ENCODE peak calls at places on chromosomes 11 and 22, in four cellular contexts. K, L, E and Y are unnamed samples.

GRCh38 chr11:72223615-72224586 is 666 bp upstream of the INPPL1 start:
- DNase-seq in K (peak; percentile 56), L (no peak), E (peak; percentile 55), Y (peak; percentile 80)

GRCh38 chr11:86041975-86042378 is 26.9 kb downstream of the PICALM start:
- DNase-seq in K (peak; percentile 94), L (peak; percentile 45), E (peak; percentile 48), Y (no peak)

GRCh38 chr11:99383628-99384300 is 363.0 kb downstream of the CNTN5 start:
- DNase-seq in K (no peak), L (no peak), E (no peak), Y (no peak)

GRCh38 chr11:35307221-35307621 is 112.1 kb downstream of the SLC1A2 start:
- DNase-seq in K (no peak), L (no peak), E (no peak), Y (no peak)

GRCh38 chr22:35589071-35589735 is 27.9 kb downstream of the MB start:
- DNase-seq in K (peak; percentile 77), L (no peak), E (no peak), Y (no peak)

GRCh38 chr11:6505577-6506240 is 8.6 kb downstream of the DNHD1 start:
- DNase-seq in K (peak; percentile 75), L (no peak), E (peak; percentile 9), Y (no peak)

GRCh38 chr11:33915521-33915920 is 23.6 kb upstream of the LMO2 start:
- DNase-seq in K (no peak), L (no peak), E (no peak), Y (no peak)

GRCh38 chr11:58730507-58731089 is 1.1 kb downstream of the GLYAT start:
- DNase-seq in K (no peak), L (no peak), E (no peak), Y (no peak)

GRCh38 chr11:75801362-75802021 is 13.5 kb upstream of the UVRAG start:
- DNase-seq in K (no peak), L (no peak), E (no peak), Y (no peak)

GRCh38 chr11:121354192-121354591 is 61.6 kb downstream of the SC5D start:
- DNase-seq in K (no peak), L (no peak), E (no peak), Y (no peak)

GRCh38 chr11:97722065-97722464 is 1298.7 kb upstream of the CNTN5 start:
- DNase-seq in K (peak; percentile 89), L (no peak), E (no peak), Y (no peak)

GRCh38 chr11:69818243-69819108 is 740 bp downstream of the FGF3 start:
- DNase-seq in K (no peak), L (no peak), E (no peak), Y (no peak)

GRCh38 chr11:68455485-68455884 is 5.1 kb upstream of the PPP6R3 start:
- DNase-seq in K (no peak), L (no peak), E (no peak), Y (no peak)

GRCh38 chr22:48953830-48954229 is 873.8 kb downstream of the BRD1 start:
- DNase-seq in K (no peak), L (no peak), E (no peak), Y (peak; percentile 40)

GRCh38 chr11:66417000-66417399 is 3.8 kb upstream of the NPAS4 start:
- DNase-seq in K (no peak), L (no peak), E (no peak), Y (no peak)

GRCh38 chr22:17607891-17608521 is 20.5 kb downstream of the ATP6V1E1 start:
- DNase-seq in K (peak; percentile 10), L (no peak), E (no peak), Y (no peak)

GRCh38 chr11:12989428-12990242 is 19.5 kb upstream of the RASSF10 start:
- DNase-seq in K (no peak), L (no peak), E (no peak), Y (no peak)